ENCODE peak calls at places on chromosomes 16 and 17, in ten cellular contexts. M is adrenal gland; D is mucosa of descending colon; L is Karpas-422; S is lower leg skin; E is Caco-2; J is heart right ventricle; T is CD4-positive, CD25-positive, alpha-beta regulatory T cell; R is neuronal stem cell; B is naive thymus-derived CD4-positive, alpha-beta T cell. Y is an unnamed sample.

GRCh38 chr16:84144301-84144858 is 597 bp downstream of the HSDL1 start:
- DNase-seq in M (peak), D (peak), L (peak), S (no peak), E (peak), J (peak), T (peak), R (no peak), B (peak), Y (peak)

GRCh38 chr16:10509534-10510025 is 70.8 kb downstream of the EMP2 start:
- DNase-seq in M (peak), D (no peak), L (peak), S (no peak), E (peak), J (peak), T (peak), R (peak), B (peak), Y (no peak)

GRCh38 chr16:15607700-15608396 is 35.1 kb downstream of the MARF1 start:
- DNase-seq in M (peak), D (no peak), L (no peak), S (no peak), E (no peak), J (peak), T (no peak), R (no peak), B (no peak), Y (peak)

GRCh38 chr17:35765731-35766488 is 5.2 kb downstream of the C17orf50 start:
- DNase-seq in M (no peak), D (no peak), L (no peak), S (no peak), E (no peak), J (no peak), T (no peak), R (no peak), B (no peak), Y (no peak)

GRCh38 chr16:52747196-52747595 is 200.3 kb upstream of the TOX3 start:
- DNase-seq in M (no peak), D (no peak), L (no peak), S (no peak), E (no peak), J (no peak), T (no peak), R (no peak), B (no peak), Y (no peak)

GRCh38 chr17:45145035-45145389 is 3.3 kb upstream of the HEXIM1 start:
- DNase-seq in M (no peak), D (no peak), L (no peak), S (no peak), E (no peak), J (no peak), T (no peak), R (no peak), B (no peak), Y (peak)

GRCh38 chr17:17682293-17682736 is 1.1 kb downstream of the RAI1 start:
- DNase-seq in M (peak), D (no peak), L (peak), S (no peak), E (peak), J (peak), T (peak), R (no peak), B (no peak), Y (peak)

GRCh38 chr17:885971-886571 is 93.5 kb downstream of the NXN start:
- DNase-seq in M (peak), D (no peak), L (peak), S (peak), E (no peak), J (peak), T (no peak), R (no peak), B (no peak), Y (no peak)

GRCh38 chr16:85863384-85863774 is 35.6 kb upstream of the IRF8 start:
- DNase-seq in M (no peak), D (no peak), L (no peak), S (no peak), E (peak), J (no peak), T (no peak), R (no peak), B (no peak), Y (no peak)

GRCh38 chr17:9643611-9644010 is 1.7 kb upstream of the USP43 start:
- DNase-seq in M (no peak), D (no peak), L (no peak), S (no peak), E (no peak), J (no peak), T (no peak), R (no peak), B (no peak), Y (no peak)

GRCh38 chr16:48277158-48277557 is 29.8 kb upstream of the ABCC11 start:
- DNase-seq in M (no peak), D (peak), L (no peak), S (peak), E (no peak), J (no peak), T (no peak), R (no peak), B (no peak), Y (no peak)

GRCh38 chr16:50498756-50499155 is 49.4 kb upstream of the NKD1 start:
- DNase-seq in M (no peak), D (no peak), L (no peak), S (no peak), E (no peak), J (no peak), T (no peak), R (no peak), B (no peak), Y (no peak)

GRCh38 chr17:80632046-80632581 is 87.5 kb downstream of the RPTOR start:
- DNase-seq in M (no peak), D (no peak), L (no peak), S (no peak), E (peak), J (no peak), T (no peak), R (no peak), B (no peak), Y (no peak)

GRCh38 chr17:30952645-30953393 is 18.0 kb upstream of the RNF135 start:
- DNase-seq in M (peak), D (no peak), L (peak), S (no peak), E (no peak), J (no peak), T (no peak), R (no peak), B (no peak), Y (no peak)

GRCh38 chr17:27846042-27846655 is 45.8 kb upstream of the NOS2 start:
- DNase-seq in M (no peak), D (no peak), L (no peak), S (no peak), E (no peak), J (no peak), T (peak), R (no peak), B (peak), Y (no peak)

GRCh38 chr17:45282683-45283644 is 21.1 kb upstream of the SPATA32 start:
- DNase-seq in M (no peak), D (no peak), L (no peak), S (no peak), E (no peak), J (no peak), T (no peak), R (no peak), B (no peak), Y (no peak)

GRCh38 chr17:28338056-28338768 is 2.7 kb downstream of the TNFAIP1 start:
- DNase-seq in M (no peak), D (no peak), L (no peak), S (no peak), E (no peak), J (peak), T (no peak), R (no peak), B (no peak), Y (no peak)

GRCh38 chr16:26598061-26598460 is 468.7 kb upstream of the C16orf82 start:
- DNase-seq in M (no peak), D (no peak), L (no peak), S (no peak), E (no peak), J (no peak), T (peak), R (no peak), B (peak), Y (no peak)

GRCh38 chr17:83179378-83179777 is 100.0 kb downstream of the METRNL start:
- DNase-seq in M (peak), D (no peak), L (no peak), S (peak), E (no peak), J (no peak), T (no peak), R (no peak), B (no peak), Y (no peak)

GRCh38 chr17:2906907-2907306 is 110.7 kb downstream of the RAP1GAP2 start:
- DNase-seq in M (no peak), D (no peak), L (peak), S (no peak), E (no peak), J (no peak), T (peak), R (no peak), B (no peak), Y (no peak)

GRCh38 chr16:15597135-15597534 is 45.8 kb downstream of the MARF1 start:
- DNase-seq in M (no peak), D (no peak), L (no peak), S (no peak), E (no peak), J (no peak), T (no peak), R (no peak), B (no peak), Y (no peak)

GRCh38 chr17:4176803-4177472 is 33.9 kb downstream of the CYB5D2 start:
- DNase-seq in M (no peak), D (no peak), L (no peak), S (no peak), E (no peak), J (no peak), T (no peak), R (no peak), B (no peak), Y (no peak)

GRCh38 chr17:39634384-39634871 is 2.5 kb upstream of the STARD3 start:
- DNase-seq in M (peak), D (no peak), L (peak), S (no peak), E (peak), J (no peak), T (peak), R (no peak), B (peak), Y (no peak)

GRCh38 chr17:9839433-9839832 is 13.7 kb downstream of the GLP2R start:
- DNase-seq in M (no peak), D (no peak), L (no peak), S (no peak), E (no peak), J (no peak), T (no peak), R (no peak), B (no peak), Y (no peak)

GRCh38 chr17:41666336-41666680 is 22.4 kb upstream of the EIF1 start:
- DNase-seq in M (peak), D (peak), L (peak), S (no peak), E (no peak), J (no peak), T (peak), R (peak), B (no peak), Y (peak)

GRCh38 chr16:3732171-3732570 is 14.8 kb upstream of the TRAP1 start:
- DNase-seq in M (no peak), D (no peak), L (no peak), S (no peak), E (no peak), J (no peak), T (no peak), R (no peak), B (no peak), Y (peak)

GRCh38 chr17:45920083-45920482 is 25.7 kb downstream of the MAPT start:
- DNase-seq in M (no peak), D (no peak), L (no peak), S (no peak), E (no peak), J (no peak), T (no peak), R (no peak), B (no peak), Y (no peak)

GRCh38 chr16:53773150-53773846 is 69.3 kb downstream of the FTO start:
- DNase-seq in M (peak), D (no peak), L (peak), S (peak), E (peak), J (peak), T (peak), R (peak), B (peak), Y (no peak)

GRCh38 chr17:18987230-18987610 is 17.3 kb downstream of the FAM83G start:
- DNase-seq in M (no peak), D (peak), L (no peak), S (no peak), E (no peak), J (no peak), T (no peak), R (no peak), B (no peak), Y (no peak)

GRCh38 chr17:33901085-33901484 is 354.0 kb upstream of the CCL2 start:
- DNase-seq in M (no peak), D (no peak), L (no peak), S (no peak), E (no peak), J (no peak), T (no peak), R (no peak), B (no peak), Y (no peak)

GRCh38 chr17:28916302-28916934 is 13.5 kb upstream of the DHRS13 start:
- DNase-seq in M (peak), D (no peak), L (peak), S (no peak), E (peak), J (no peak), T (peak), R (no peak), B (peak), Y (no peak)

GRCh38 chr16:58498341-58499091 is 1.4 kb upstream of the NDRG4 start:
- DNase-seq in M (no peak), D (no peak), L (no peak), S (no peak), E (no peak), J (no peak), T (no peak), R (no peak), B (no peak), Y (peak)

DNA sequence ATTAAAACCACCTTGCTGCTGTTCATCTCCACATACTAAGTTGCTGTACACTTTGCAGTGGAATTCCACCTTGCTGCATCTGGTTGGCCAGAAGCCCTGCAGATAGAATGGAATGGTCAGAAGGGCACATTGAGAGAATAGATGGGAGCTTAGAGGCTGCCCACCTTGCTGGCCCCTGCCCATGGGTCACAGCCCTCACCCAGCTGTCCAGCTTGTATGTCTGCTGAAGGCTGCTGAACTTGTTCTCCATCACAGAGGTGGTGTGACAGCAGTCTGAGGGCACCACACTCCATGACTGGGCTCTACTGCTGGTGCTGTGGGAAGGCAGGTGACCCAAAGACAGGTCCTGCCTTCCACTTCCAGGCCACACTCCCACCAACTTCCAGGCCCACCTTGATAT is 1755.4 kb downstream of the TP53TG3F start:
- DNase-seq in M (no peak), D (no peak), L (no peak), S (no peak), E (no peak), J (no peak), T (no peak), R (no peak), B (no peak), Y (peak)
- H3K4me3 ChIP-seq in M (no peak), D (no peak), L (no peak), S (no peak), E (no peak), J (no peak), T (no peak), R (no peak), B (no peak), Y (no peak)

GRCh38 chr16:89564476-89565255 is 4.2 kb downstream of the RPL13 start:
- DNase-seq in M (no peak), D (no peak), L (peak), S (no peak), E (no peak), J (no peak), T (no peak), R (no peak), B (peak), Y (no peak)

GRCh38 chr16:89561195-89562026 is 929 bp downstream of the RPL13 start:
- DNase-seq in M (no peak), D (no peak), L (peak), S (no peak), E (no peak), J (no peak), T (peak), R (no peak), B (peak), Y (peak)

GRCh38 chr16:89562027-89562599 is 1.6 kb downstream of the RPL13 start:
- DNase-seq in M (no peak), D (no peak), L (no peak), S (no peak), E (no peak), J (no peak), T (no peak), R (no peak), B (no peak), Y (no peak)

GRCh38 chr16:89563639-89564392 is 3.3 kb downstream of the RPL13 start:
- DNase-seq in M (no peak), D (no peak), L (peak), S (no peak), E (no peak), J (no peak), T (peak), R (no peak), B (peak), Y (no peak)

GRCh38 chr16:89562939-89563338 is 2.5 kb downstream of the RPL13 start:
- DNase-seq in M (no peak), D (no peak), L (no peak), S (no peak), E (no peak), J (no peak), T (no peak), R (no peak), B (no peak), Y (no peak)
- H3K4me3 ChIP-seq in M (no peak), D (no peak), L (peak), S (no peak), E (no peak), J (no peak), T (no peak), R (no peak), B (no peak), Y (no peak)

DNA sequence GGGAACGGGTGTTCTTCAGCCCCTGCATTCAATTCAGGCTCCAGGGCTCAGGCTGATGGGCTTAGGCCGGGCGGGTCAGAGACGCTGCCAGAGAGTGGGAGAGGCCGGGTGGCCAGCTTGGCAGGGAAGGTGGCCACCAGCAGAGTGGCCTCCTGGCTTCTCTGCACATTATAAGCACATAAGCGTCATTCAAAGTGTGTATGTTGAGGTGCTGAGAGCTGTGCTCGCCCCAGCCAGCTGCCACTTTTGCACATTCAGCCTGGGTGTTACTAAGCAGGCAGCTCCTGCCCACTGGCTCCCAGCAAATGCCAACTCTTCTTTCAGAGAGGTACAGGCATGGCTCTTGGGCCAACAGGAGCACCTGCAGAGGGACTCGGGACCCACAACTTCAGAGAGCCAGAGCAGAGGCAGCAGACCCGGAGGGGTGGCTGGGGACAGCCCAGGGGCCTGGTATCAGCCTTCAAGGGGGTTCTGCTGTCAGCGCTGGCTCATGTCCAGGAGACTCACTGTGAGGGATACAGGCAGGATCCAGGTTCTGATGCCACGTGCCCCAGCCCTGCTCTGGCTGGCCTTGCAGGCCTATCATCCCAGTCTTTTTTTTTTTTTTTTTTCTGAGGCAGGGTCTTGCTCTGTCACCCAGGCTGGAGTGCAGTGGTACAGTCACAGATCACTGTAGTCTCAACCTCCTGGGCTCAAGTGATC is 8.8 kb upstream of the MTSS2 start:
- DNase-seq in M (peak), D (no peak), L (no peak), S (no peak), E (no peak), J (no peak), T (no peak), R (no peak), B (no peak), Y (no peak)
- H3K4me3 ChIP-seq in M (no peak), D (no peak), L (no peak), S (no peak), E (no peak), J (no peak), T (no peak), R (no peak), B (no peak), Y (no peak)

GRCh38 chr16:19704321-19705130 is 13.5 kb downstream of the KNOP1 start:
- DNase-seq in M (peak), D (no peak), L (no peak), S (no peak), E (no peak), J (no peak), T (no peak), R (no peak), B (no peak), Y (peak)

GRCh38 chr16:19703218-19703617 is 14.8 kb downstream of the KNOP1 start:
- DNase-seq in M (no peak), D (no peak), L (no peak), S (no peak), E (no peak), J (no peak), T (no peak), R (no peak), B (no peak), Y (no peak)

GRCh38 chr16:19706846-19707245 is 11.2 kb downstream of the KNOP1 start:
- DNase-seq in M (no peak), D (no peak), L (no peak), S (no peak), E (no peak), J (no peak), T (no peak), R (no peak), B (no peak), Y (no peak)

GRCh38 chr16:19705843-19706242 is 12.2 kb downstream of the KNOP1 start:
- DNase-seq in M (no peak), D (no peak), L (no peak), S (no peak), E (no peak), J (no peak), T (no peak), R (no peak), B (no peak), Y (no peak)

GRCh38 chr16:19705131-19705501 is 12.9 kb downstream of the KNOP1 start:
- DNase-seq in M (no peak), D (no peak), L (no peak), S (no peak), E (no peak), J (no peak), T (no peak), R (no peak), B (no peak), Y (peak)
- H3K4me3 ChIP-seq in M (no peak), D (no peak), L (no peak), S (no peak), E (no peak), J (no peak), T (no peak), R (no peak), B (no peak), Y (no peak)

Y was measured in spleen.